ENCODE peak calls at places on chromosomes 12 and 14, in ten cellular contexts. One of them, this sample, is unnamed.

GRCh38 chr12:130752692-130753230 is 36.7 kb upstream of the RIMBP2 start:
- DNase-seq in NCI-H748 treated with DMSO at 0.1 percent for 48 hours: no peak
- DNase-seq in pons: no peak
- DNase-seq in Caco-2: no peak
- DNase-seq in pancreas: no peak
- DNase-seq in CD4-positive, alpha-beta T cell: no peak
- DNase-seq in Peyer's patch: no peak
- DNase-seq in frontal cortex: no peak
- DNase-seq in NCI-H1092: no peak
- DNase-seq in T-helper 17 cell: no peak
- DNase-seq in this sample: no peak

GRCh38 chr14:53515264-53515663 is 362.1 kb upstream of the DDHD1 start:
- DNase-seq in Peyer's patch: no peak
- DNase-seq in pons: no peak
- DNase-seq in frontal cortex: no peak
- DNase-seq in Caco-2: no peak
- DNase-seq in T-helper 17 cell: no peak
- DNase-seq in CD4-positive, alpha-beta T cell: no peak
- DNase-seq in pancreas: no peak
- DNase-seq in NCI-H748 treated with DMSO at 0.1 percent for 48 hours: no peak
- DNase-seq in NCI-H1092: no peak
- DNase-seq in this sample: no peak

GRCh38 chr12:94621662-94622359 is 28.5 kb downstream of the TMCC3 start:
- DNase-seq in NCI-H1092: no peak
- DNase-seq in Caco-2: no peak
- DNase-seq in pons: no peak
- DNase-seq in CD4-positive, alpha-beta T cell: no peak
- DNase-seq in frontal cortex: no peak
- DNase-seq in pancreas: no peak
- DNase-seq in T-helper 17 cell: no peak
- DNase-seq in NCI-H748 treated with DMSO at 0.1 percent for 48 hours: no peak
- DNase-seq in Peyer's patch: no peak
- DNase-seq in this sample: no peak

GRCh38 chr12:93540506-93540905 is 32.0 kb upstream of the SOCS2 start:
- DNase-seq in pons: no peak
- DNase-seq in T-helper 17 cell: no peak
- DNase-seq in CD4-positive, alpha-beta T cell: no peak
- DNase-seq in frontal cortex: no peak
- DNase-seq in NCI-H748 treated with DMSO at 0.1 percent for 48 hours: no peak
- DNase-seq in Caco-2: no peak
- DNase-seq in NCI-H1092: no peak
- DNase-seq in pancreas: no peak
- DNase-seq in Peyer's patch: no peak
- DNase-seq in this sample: no peak

GRCh38 chr14:94936901-94937321 is 167.0 kb upstream of the GSC start:
- DNase-seq in pons: no peak
- DNase-seq in pancreas: peak; percentile 75
- DNase-seq in T-helper 17 cell: no peak
- DNase-seq in Peyer's patch: no peak
- DNase-seq in NCI-H748 treated with DMSO at 0.1 percent for 48 hours: no peak
- DNase-seq in CD4-positive, alpha-beta T cell: no peak
- DNase-seq in NCI-H1092: no peak
- DNase-seq in Caco-2: no peak
- DNase-seq in frontal cortex: no peak
- DNase-seq in this sample: no peak

GRCh38 chr14:64234877-64235651 is 59.1 kb downstream of the ESR2 start:
- DNase-seq in Peyer's patch: no peak
- DNase-seq in frontal cortex: no peak
- DNase-seq in pancreas: no peak
- DNase-seq in CD4-positive, alpha-beta T cell: no peak
- DNase-seq in Caco-2: no peak
- DNase-seq in T-helper 17 cell: no peak
- DNase-seq in NCI-H748 treated with DMSO at 0.1 percent for 48 hours: no peak
- DNase-seq in pons: no peak
- DNase-seq in NCI-H1092: no peak
- DNase-seq in this sample: no peak

GRCh38 chr12:12872139-12872933 is 19.0 kb upstream of the GPRC5A start:
- DNase-seq in NCI-H748 treated with DMSO at 0.1 percent for 48 hours: peak; percentile 63
- DNase-seq in T-helper 17 cell: no peak
- DNase-seq in Caco-2: peak; percentile 94
- DNase-seq in Peyer's patch: peak; percentile 65
- DNase-seq in pons: no peak
- DNase-seq in pancreas: no peak
- DNase-seq in frontal cortex: no peak
- DNase-seq in NCI-H1092: no peak
- DNase-seq in CD4-positive, alpha-beta T cell: no peak
- DNase-seq in this sample: no peak

GRCh38 chr12:114220311-114220710 is 185.6 kb downstream of the TBX5 start:
- DNase-seq in CD4-positive, alpha-beta T cell: no peak
- DNase-seq in Caco-2: no peak
- DNase-seq in pancreas: no peak
- DNase-seq in Peyer's patch: no peak
- DNase-seq in pons: no peak
- DNase-seq in NCI-H1092: no peak
- DNase-seq in frontal cortex: no peak
- DNase-seq in T-helper 17 cell: no peak
- DNase-seq in NCI-H748 treated with DMSO at 0.1 percent for 48 hours: no peak
- DNase-seq in this sample: no peak

GRCh38 chr14:81302613-81303012 is 81.9 kb upstream of the GTF2A1 start:
- DNase-seq in frontal cortex: no peak
- DNase-seq in T-helper 17 cell: no peak
- DNase-seq in Caco-2: peak; percentile 37
- DNase-seq in CD4-positive, alpha-beta T cell: no peak
- DNase-seq in pons: no peak
- DNase-seq in Peyer's patch: no peak
- DNase-seq in NCI-H748 treated with DMSO at 0.1 percent for 48 hours: peak; percentile 99
- DNase-seq in NCI-H1092: no peak
- DNase-seq in pancreas: no peak
- DNase-seq in this sample: no peak

GRCh38 chr14:77421241-77421640 is 2.1 kb downstream of the NOXRED1 start:
- DNase-seq in Caco-2: no peak
- DNase-seq in pons: no peak
- DNase-seq in T-helper 17 cell: no peak
- DNase-seq in NCI-H748 treated with DMSO at 0.1 percent for 48 hours: no peak
- DNase-seq in pancreas: no peak
- DNase-seq in Peyer's patch: no peak
- DNase-seq in CD4-positive, alpha-beta T cell: no peak
- DNase-seq in NCI-H1092: no peak
- DNase-seq in frontal cortex: no peak
- DNase-seq in this sample: no peak

GRCh38 chr14:104436741-104437701 is 142.5 kb upstream of the C14orf180 start:
- DNase-seq in pons: no peak
- DNase-seq in NCI-H1092: no peak
- DNase-seq in pancreas: peak; percentile 70
- DNase-seq in Peyer's patch: no peak
- DNase-seq in frontal cortex: no peak
- DNase-seq in NCI-H748 treated with DMSO at 0.1 percent for 48 hours: peak; percentile 91
- DNase-seq in Caco-2: no peak
- DNase-seq in CD4-positive, alpha-beta T cell: no peak
- DNase-seq in T-helper 17 cell: no peak
- DNase-seq in this sample: no peak

GRCh38 chr14:27078176-27078575 is 480.3 kb upstream of the NOVA1 start:
- DNase-seq in Peyer's patch: no peak
- DNase-seq in pancreas: no peak
- DNase-seq in T-helper 17 cell: no peak
- DNase-seq in Caco-2: no peak
- DNase-seq in NCI-H1092: no peak
- DNase-seq in CD4-positive, alpha-beta T cell: no peak
- DNase-seq in frontal cortex: no peak
- DNase-seq in NCI-H748 treated with DMSO at 0.1 percent for 48 hours: no peak
- DNase-seq in pons: no peak
- DNase-seq in this sample: no peak